ENCODE peak calls at places on chromosomes 3 and 15, in nine cellular contexts. B is testis, J is upper lobe of left lung, Z is transverse colon, S is ovary, R is HCT116, D is IMR-90, G is uterus, Y is thyroid gland. I is an unnamed sample. For H3K4me1, the result is how much of the 10 kb centered on the place peaks cover.

GRCh38 chr15:80599359-80599758 is 95.8 kb upstream of the ABHD17C start:
- DNase-seq in J (no peak), B (no peak), R (no peak), Z (no peak), G (no peak), S (no peak), Y (no peak), D (peak), I (no peak)

GRCh38 chr3:120280566-120280965 is 4.5 kb downstream of the GPR156 start:
- DNase-seq in G (no peak), Z (no peak), S (no peak), Y (no peak), D (no peak), R (no peak), J (no peak), B (no peak), I (no peak)

GRCh38 chr3:139307601-139308146 is 36.1 kb upstream of the MRPS22 start:
- DNase-seq in S (no peak), Y (no peak), J (peak), B (no peak), G (no peak), Z (no peak), D (no peak), R (no peak), I (no peak)

GRCh38 chr3:158360756-158361448 is 210.1 kb upstream of the MLF1 start:
- DNase-seq in Z (no peak), Y (no peak), J (peak), B (no peak), D (no peak), S (no peak), R (no peak), G (no peak), I (no peak)

GRCh38 chr3:188274249-188274915 is 120.4 kb downstream of the LPP start:
- DNase-seq in Z (no peak), B (no peak), D (peak), Y (peak), J (no peak), G (no peak), R (no peak), S (no peak), I (no peak)

GRCh38 chr3:56622381-56622780 is 60.7 kb downstream of the TASOR start:
- DNase-seq in Z (no peak), B (no peak), J (no peak), G (no peak), Y (no peak), S (no peak), D (no peak), R (no peak), I (no peak)

GRCh38 chr3:138657508-138657907 is 48.9 kb downstream of the FAIM start:
- DNase-seq in R (no peak), B (no peak), S (no peak), J (no peak), Z (no peak), Y (no peak), D (no peak), G (no peak), I (no peak)

GRCh38 chr3:149177122-149177521 is 44.5 kb downstream of the CP start:
- DNase-seq in R (no peak), J (no peak), G (no peak), Y (no peak), D (no peak), S (no peak), Z (no peak), B (no peak), I (no peak)

GRCh38 chr15:32908921-32909320 is 191.1 kb downstream of the GREM1 start:
- DNase-seq in B (no peak), Y (no peak), R (no peak), D (no peak), S (no peak), J (no peak), G (no peak), Z (no peak), I (no peak)

GRCh38 chr3:2603734-2604297 is 505.1 kb downstream of the CNTN4 start:
- DNase-seq in D (no peak), Z (no peak), R (no peak), J (no peak), Y (no peak), G (no peak), S (no peak), B (no peak), I (no peak)

GRCh38 chr3:73762855-73763254 is 138.1 kb upstream of the PDZRN3 start:
- DNase-seq in Z (no peak), R (no peak), Y (no peak), G (no peak), J (no peak), B (no peak), D (no peak), S (no peak), I (no peak)

GRCh38 chr15:29446480-29446879 is 176.9 kb upstream of the NSMCE3 start:
- DNase-seq in Z (no peak), G (no peak), B (no peak), R (no peak), Y (no peak), J (no peak), S (no peak), D (no peak), I (peak)

GRCh38 chr3:155196131-155197075 is 97.1 kb downstream of the STRIT1 start:
- DNase-seq in B (no peak), Z (no peak), D (no peak), R (no peak), G (no peak), J (no peak), S (no peak), Y (no peak), I (no peak)

GRCh38 chr3:123449986-123450474 is 1.1 kb upstream of the ADCY5 start:
- DNase-seq in S (peak), J (peak), B (peak), D (no peak), Y (no peak), R (no peak), G (peak), Z (peak), I (no peak)

GRCh38 chr15:96020133-96020532 is 310.4 kb upstream of the NR2F2 start:
- DNase-seq in S (no peak), Z (no peak), R (no peak), Y (no peak), D (no peak), J (no peak), B (no peak), G (no peak), I (no peak)

GRCh38 chr15:39925112-39925830 is 5.2 kb upstream of the GPR176 start:
- DNase-seq in B (no peak), R (no peak), Z (no peak), G (no peak), D (peak), J (no peak), Y (no peak), S (no peak), I (no peak)

GRCh38 chr3:26460975-26461374 is 161.6 kb upstream of the LRRC3B start:
- DNase-seq in Y (no peak), S (no peak), R (no peak), B (no peak), Z (no peak), D (no peak), J (no peak), G (no peak), I (no peak)

GRCh38 chr3:180229113-180229512 is 192.4 kb upstream of the PEX5L start:
- DNase-seq in S (no peak), J (no peak), D (no peak), G (no peak), B (no peak), Y (no peak), Z (no peak), R (no peak), I (no peak)

GRCh38 chr3:143263844-143264243 is 144.3 kb downstream of the CHST2 start:
- DNase-seq in G (no peak), Y (no peak), D (no peak), S (no peak), B (no peak), R (no peak), Z (no peak), J (no peak), I (no peak)

GRCh38 chr3:53049987-53050386 is 4.1 kb upstream of the SFMBT1 start:
- DNase-seq in D (no peak), R (no peak), S (no peak), B (no peak), Y (no peak), J (no peak), G (no peak), Z (no peak), I (no peak)

GRCh38 chr3:133474251-133474801 is 74.5 kb downstream of the BFSP2 start:
- DNase-seq in Z (no peak), D (peak), S (peak), R (no peak), Y (peak), G (peak), B (peak), J (no peak), I (peak)

GRCh38 chr15:38768970-38769369 is 204.4 kb upstream of the RASGRP1 start:
- DNase-seq in R (no peak), B (peak), J (no peak), G (peak), Y (no peak), Z (no peak), S (peak), D (peak), I (no peak)

GRCh38 chr3:125110016-125110875 is 54.4 kb upstream of the HEG1 start:
- DNase-seq in D (peak), B (no peak), G (no peak), R (peak), J (no peak), S (no peak), Z (no peak), Y (no peak), I (no peak)

DNA sequence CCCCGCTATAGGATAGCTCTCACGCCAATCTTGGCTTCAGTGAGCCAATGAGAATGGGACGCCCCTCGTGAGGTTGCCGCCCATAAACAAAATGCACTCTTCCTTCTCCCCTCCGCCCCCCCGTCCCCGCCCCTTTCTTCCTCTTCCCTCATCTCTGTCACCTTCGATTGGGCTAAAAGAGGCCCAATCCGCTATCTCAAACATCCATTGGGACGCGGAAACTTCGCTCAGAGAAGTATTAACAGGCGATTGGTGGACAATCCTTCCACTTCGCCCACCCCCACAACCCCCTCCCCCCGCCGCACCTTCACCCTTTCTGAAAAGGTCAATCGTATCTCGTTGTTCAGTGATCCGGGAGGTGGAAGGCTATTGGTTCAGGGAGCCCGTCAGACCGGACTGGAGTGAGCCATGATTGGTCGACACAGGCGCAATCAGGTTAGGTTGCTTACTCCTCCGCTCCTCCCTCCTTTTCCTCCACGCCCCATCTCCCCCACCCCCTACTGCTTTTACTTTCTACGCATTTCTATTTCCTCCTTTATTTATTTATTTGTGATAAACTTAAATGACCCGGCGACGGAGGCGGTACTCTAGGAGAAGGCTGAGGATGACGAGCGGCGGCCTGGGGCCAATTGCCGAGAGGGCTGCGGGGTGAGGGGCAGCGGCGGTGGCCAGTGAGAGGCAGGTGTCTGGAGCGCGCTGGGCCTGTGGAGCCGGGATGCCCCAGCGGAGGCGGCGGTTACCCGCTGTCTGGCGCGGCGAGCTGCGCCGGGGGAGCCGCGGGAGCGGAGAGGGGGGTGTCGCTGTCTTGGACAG is 447 bp upstream of the ZBTB20 start:
- DNase-seq in Z (peak), D (peak), B (peak), J (peak), S (peak), Y (peak), R (peak), G (peak), I (peak)
- TF ChIP-seq POLR2A in Z (peak), D (peak), B (peak), J (no peak), S (peak), Y (peak), R (peak), G (peak), I (peak)

GRCh38 chr3:172749201-172749965 is 1.1 kb upstream of the ECT2 start:
- DNase-seq in G (peak), Z (no peak), D (peak), R (peak), S (no peak), Y (no peak), J (no peak), B (no peak), I (no peak)

GRCh38 chr3:172750069-172750367 is 508 bp upstream of the ECT2 start:
- DNase-seq in D (no peak), S (no peak), J (no peak), B (no peak), R (no peak), Y (no peak), Z (no peak), G (no peak), I (no peak)

GRCh38 chr3:172751188-172751571 is 654 bp downstream of the ECT2 start:
- DNase-seq in G (no peak), Z (no peak), J (no peak), D (peak), R (no peak), Y (no peak), S (no peak), B (peak), I (no peak)

GRCh38 chr3:172752651-172753050 is 2.1 kb downstream of the ECT2 start:
- DNase-seq in Z (no peak), S (no peak), D (no peak), B (no peak), R (no peak), Y (no peak), G (no peak), J (no peak), I (no peak)

GRCh38 chr3:172750368-172751187 is at the start of gene ECT2:
- DNase-seq in R (peak), G (peak), Y (peak), S (peak), B (peak), D (peak), J (peak), Z (peak), I (peak)
- H3K4me1 ChIP-seq in R (under half), G (under half), Y (under half), S (under half), B (under half), D (under half), J (under half), Z (under half), I (under half)

DNA sequence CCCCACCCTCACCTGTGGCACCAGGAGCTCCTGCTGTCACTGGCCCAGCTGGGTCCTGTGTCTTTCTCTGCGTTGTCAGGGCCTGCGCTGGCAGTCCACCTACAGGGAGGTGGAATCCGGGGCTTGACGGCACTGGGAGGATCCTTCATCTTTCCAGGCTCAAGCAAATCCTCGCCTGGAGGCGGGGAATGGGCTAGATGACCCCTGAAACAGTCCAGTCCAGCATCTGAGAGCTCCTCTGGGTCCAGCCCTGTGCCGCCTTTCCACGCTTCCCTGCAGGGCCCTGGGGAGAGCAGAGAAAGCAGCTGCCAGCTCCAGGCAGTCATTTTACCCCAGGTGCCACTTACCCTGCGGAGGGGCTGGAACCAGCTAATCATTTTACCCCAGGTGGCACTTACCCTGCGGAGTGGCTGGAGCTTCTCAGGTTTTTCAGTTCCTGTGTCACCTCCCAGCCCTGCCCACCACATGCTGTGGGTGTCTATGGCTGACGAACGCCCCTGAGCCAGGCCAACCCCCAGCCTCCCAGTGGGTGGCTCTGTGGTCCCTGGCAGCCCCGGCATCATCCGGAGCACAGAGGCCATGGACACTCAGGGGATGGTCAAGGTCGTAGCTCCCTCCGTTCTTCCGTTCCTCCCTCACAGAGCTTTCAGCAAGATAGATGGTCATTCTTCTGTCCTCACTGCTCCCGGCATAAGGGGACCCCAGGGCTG is 17.9 kb upstream of the ADIPOQ start:
- DNase-seq in Y (no peak), R (no peak), B (no peak), D (no peak), J (no peak), G (no peak), S (no peak), Z (no peak), I (no peak)
- H3K4me3 ChIP-seq in Y (no peak), R (no peak), B (no peak), D (no peak), J (no peak), G (no peak), S (no peak), Z (no peak), I (no peak)

GRCh38 chr3:42803800-42804112 is 534 bp downstream of the HIGD1A start:
- DNase-seq in G (no peak), B (peak), Y (peak), D (no peak), Z (peak), S (peak), J (no peak), R (no peak), I (peak)

GRCh38 chr3:42804113-42804830 is at the start of gene HIGD1A:
- DNase-seq in B (peak), Z (peak), J (peak), Y (peak), R (peak), S (peak), D (peak), G (peak), I (peak)

GRCh38 chr3:42801784-42802183 is 2.5 kb downstream of the HIGD1A start:
- DNase-seq in Z (no peak), S (no peak), D (no peak), Y (no peak), G (no peak), R (no peak), J (no peak), B (no peak), I (no peak)

GRCh38 chr3:42804831-42805821 is 836 bp upstream of the HIGD1A start:
- DNase-seq in S (peak), G (peak), D (no peak), J (peak), Y (no peak), R (no peak), B (peak), Z (peak), I (peak)

GRCh38 chr3:42802876-42803799 is 1.2 kb downstream of the HIGD1A start:
- DNase-seq in G (no peak), S (no peak), D (peak), R (no peak), Z (no peak), Y (no peak), J (no peak), B (peak), I (no peak)
- TF ChIP-seq POLR2A in G (no peak), S (no peak), D (no peak), R (no peak), Z (no peak), Y (no peak), J (no peak), B (no peak), I (no peak)

GRCh38 chr15:63896336-63897115 is 62.8 kb upstream of the HERC1 start:
- DNase-seq in Z (peak), Y (peak), J (no peak), B (peak), D (peak), G (peak), R (no peak), S (peak), I (peak)
- H3K4me1 ChIP-seq in Z (under half), Y (under half), J (under half), B (under half), D (under half), G (under half), R (under half), S (under half), I (under half)

DNA sequence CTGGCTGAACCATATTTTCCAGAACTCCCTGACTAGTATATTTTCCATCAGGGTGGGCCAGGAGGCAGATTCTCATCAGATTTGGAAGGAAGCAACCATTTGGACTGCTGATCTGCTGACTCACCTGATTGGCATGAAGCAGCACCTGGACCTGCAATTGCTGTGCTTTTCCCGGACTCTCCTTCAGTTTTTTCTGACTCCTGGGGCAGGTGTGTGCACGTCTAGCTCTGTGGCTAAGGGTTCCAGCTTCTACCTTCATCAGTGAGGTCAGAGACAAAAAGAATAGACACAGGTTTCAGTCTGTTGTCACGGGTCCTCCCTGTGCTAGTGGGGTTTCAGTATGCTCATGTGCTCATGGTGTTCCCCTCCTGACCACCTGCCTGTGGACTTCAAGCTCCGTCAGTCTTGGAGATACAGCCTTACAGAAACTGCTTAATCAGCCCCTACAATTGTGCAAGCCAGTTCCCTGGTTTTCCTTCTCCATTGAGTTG is 31.5 kb downstream of the HMCES start:
- DNase-seq in R (no peak), Z (peak), J (no peak), B (no peak), S (no peak), G (no peak), D (no peak), Y (peak), I (no peak)
- H3K4me3 ChIP-seq in R (no peak), Z (no peak), J (no peak), B (no peak), S (no peak), G (no peak), D (no peak), Y (no peak), I (no peak)

GRCh38 chr3:50260027-50260941 is 8.7 kb upstream of the SEMA3B start:
- DNase-seq in S (peak), B (peak), D (peak), Z (peak), J (peak), G (peak), Y (peak), R (no peak), I (peak)
- TF ChIP-seq POLR2A in S (peak), B (peak), D (peak), Z (peak), J (no peak), G (peak), Y (peak), R (no peak), I (peak)

GRCh38 chr3:71110531-71111222 is 472.9 kb downstream of the FOXP1 start:
- DNase-seq in R (no peak), J (no peak), S (no peak), D (no peak), Z (no peak), B (no peak), G (no peak), Y (no peak), I (no peak)
- H3K4me1 ChIP-seq in R (under half), J (under half), S (under half), D (under half), Z (under half), B (under half), G (under half), Y (under half), I (under half)

I was measured in adrenal gland.